ENCODE peak calls at places on chromosomes 5 and 9, in nine cellular contexts. C is astrocyte, H is AG10803, T is cardiac muscle cell, V is MCF 10A, Q is PC-9, W is A549, M is transverse colon, B is Calu3. E is an unnamed sample.

GRCh38 chr9:135565636-135566035 is 4.1 kb downstream of the PAEP start:
- DNase-seq in Q (no peak), T (no peak), M (no peak), B (no peak), W (no peak), C (no peak), H (no peak), V (no peak), E (no peak)

GRCh38 chr9:118533101-118533500 is 828.9 kb downstream of the TLR4 start:
- DNase-seq in V (peak), T (no peak), Q (no peak), H (peak), C (peak), W (no peak), M (no peak), B (no peak), E (no peak)

GRCh38 chr9:720239-720881 is 121.1 kb upstream of the DMRT1 start:
- DNase-seq in H (no peak), Q (no peak), C (no peak), W (no peak), M (no peak), B (no peak), T (no peak), V (no peak), E (no peak)

GRCh38 chr9:103992938-103993595 is 101.0 kb upstream of the SMC2 start:
- DNase-seq in M (no peak), C (no peak), B (no peak), W (no peak), V (peak), H (no peak), Q (no peak), T (no peak), E (no peak)

GRCh38 chr9:96554326-96554725 is 65.3 kb downstream of the CDC14B start:
- DNase-seq in M (no peak), W (no peak), T (no peak), V (no peak), C (peak), Q (no peak), B (no peak), H (peak), E (no peak)

GRCh38 chr9:88477300-88477751 is 57.7 kb upstream of the NXNL2 start:
- DNase-seq in C (peak), Q (peak), B (no peak), M (no peak), W (no peak), H (peak), V (peak), T (no peak), E (no peak)

GRCh38 chr5:127936439-127936972 is 147.1 kb upstream of the SLC12A2 start:
- DNase-seq in M (no peak), Q (peak), V (no peak), B (peak), W (no peak), H (no peak), C (no peak), T (no peak), E (no peak)

GRCh38 chr9:68416891-68417570 is 60.6 kb downstream of the PGM5 start:
- DNase-seq in C (no peak), B (peak), V (peak), H (peak), W (peak), M (no peak), T (peak), Q (no peak), E (no peak)

GRCh38 chr5:126138475-126139005 is 284.7 kb upstream of the GRAMD2B start:
- DNase-seq in H (peak), M (no peak), W (no peak), Q (no peak), T (peak), C (peak), B (peak), V (peak), E (no peak)

GRCh38 chr5:152142845-152143469 is 218.3 kb upstream of the GLRA1 start:
- DNase-seq in C (peak), M (peak), B (peak), H (peak), V (peak), W (peak), Q (no peak), T (peak), E (peak)

GRCh38 chr5:124951676-124952075 is 205.2 kb upstream of the ZNF608 start:
- DNase-seq in Q (no peak), T (no peak), B (no peak), M (peak), W (no peak), H (no peak), C (no peak), V (no peak), E (no peak)

GRCh38 chr9:136713555-136713949 is 1.2 kb downstream of the DIPK1B start:
- DNase-seq in C (no peak), M (no peak), H (no peak), B (no peak), W (no peak), T (no peak), V (no peak), Q (no peak), E (no peak)

GRCh38 chr5:321233-321725 is at the start of gene AHRR:
- DNase-seq in M (peak), W (peak), T (peak), C (peak), H (peak), V (peak), Q (no peak), B (peak), E (no peak)

GRCh38 chr5:89309268-89309667 is 426.3 kb upstream of the MEF2C start:
- DNase-seq in C (no peak), B (no peak), M (no peak), V (no peak), Q (no peak), T (no peak), H (no peak), W (no peak), E (no peak)

GRCh38 chr5:55540024-55540423 is 5.3 kb upstream of the PLPP1 start:
- DNase-seq in B (no peak), T (no peak), H (peak), V (no peak), C (peak), W (no peak), Q (peak), M (no peak), E (no peak)

GRCh38 chr5:143400541-143401252 is 2.8 kb downstream of the NR3C1 start:
- DNase-seq in Q (no peak), V (peak), C (peak), H (peak), W (peak), B (no peak), T (no peak), M (no peak), E (no peak)

GRCh38 chr5:124605516-124605915 is 140.9 kb downstream of the ZNF608 start:
- DNase-seq in Q (no peak), V (no peak), M (no peak), H (no peak), C (peak), B (no peak), T (no peak), W (no peak), E (no peak)

GRCh38 chr5:57539281-57539701 is 56.7 kb upstream of the ACTBL2 start:
- DNase-seq in B (no peak), Q (no peak), H (peak), V (no peak), M (no peak), W (no peak), T (no peak), C (peak), E (no peak)

GRCh38 chr9:78298046-78298511 is 1.2 kb downstream of the PSAT1 start:
- DNase-seq in H (no peak), B (no peak), T (peak), M (no peak), V (peak), C (no peak), Q (no peak), W (no peak), E (no peak)

GRCh38 chr5:33901176-33901575 is 9.4 kb upstream of the ADAMTS12 start:
- DNase-seq in T (no peak), M (no peak), V (no peak), Q (no peak), H (peak), C (no peak), W (no peak), B (no peak), E (no peak)

GRCh38 chr9:119218293-119218692 is 150.9 kb downstream of the BRINP1 start:
- DNase-seq in T (no peak), W (no peak), B (no peak), Q (no peak), H (no peak), M (no peak), C (no peak), V (no peak), E (no peak)

GRCh38 chr5:83764101-83764500 is 43.4 kb upstream of the HAPLN1 start:
- DNase-seq in C (peak), T (no peak), M (no peak), B (no peak), H (peak), Q (no peak), V (no peak), W (no peak), E (no peak)

GRCh38 chr5:132497488-132497997 is 7.0 kb upstream of the IRF1 start:
- DNase-seq in C (peak), T (peak), B (peak), M (peak), V (peak), Q (peak), W (peak), H (peak), E (peak)

GRCh38 chr5:100448250-100448649 is 86.9 kb upstream of the FAM174A start:
- DNase-seq in H (no peak), T (no peak), V (peak), Q (no peak), C (peak), M (no peak), W (no peak), B (no peak), E (no peak)

GRCh38 chr9:37437616-37438015 is 15.1 kb downstream of the GRHPR start:
- DNase-seq in B (no peak), T (no peak), V (no peak), M (no peak), C (no peak), Q (no peak), H (no peak), W (no peak), E (no peak)
- TF ChIP-seq CTCF in B (no peak), T (no peak), V (no peak), M (no peak), C (no peak), Q (no peak), H (no peak), W (no peak), E (no peak)

DNA sequence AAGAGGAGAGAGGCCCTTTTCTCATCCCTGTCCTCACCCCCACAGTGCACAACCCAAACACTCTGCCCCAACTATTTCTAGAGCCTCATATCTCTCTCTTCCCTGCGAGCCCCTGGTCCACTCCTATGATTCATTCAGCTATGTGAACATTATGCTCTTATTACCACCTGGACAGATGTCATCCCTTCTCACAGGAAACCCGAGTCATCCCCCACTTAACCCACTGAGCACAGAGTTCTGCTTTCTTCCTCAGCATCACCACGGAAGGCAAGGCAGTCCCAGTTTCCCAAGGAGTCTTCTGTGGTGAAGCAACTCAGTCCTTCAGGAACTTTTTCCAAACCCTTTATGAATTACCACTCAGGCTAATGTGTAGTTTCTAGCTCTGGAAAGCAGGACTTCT is 1.3 kb downstream of the DNAI1 start:
- DNase-seq in C (no peak), Q (no peak), H (no peak), B (no peak), W (no peak), T (no peak), M (no peak), V (no peak), E (no peak)
- TF ChIP-seq CTCF in C (no peak), Q (no peak), H (no peak), B (no peak), W (no peak), T (no peak), M (no peak), V (no peak), E (no peak)

GRCh38 chr9:113368960-113369582 is 7.7 kb downstream of the HDHD3 start:
- DNase-seq in B (no peak), Q (no peak), T (no peak), H (no peak), M (no peak), V (no peak), W (no peak), C (no peak), E (no peak)
- TF ChIP-seq CTCF in B (no peak), Q (no peak), T (no peak), H (no peak), M (no peak), V (no peak), W (no peak), C (no peak), E (no peak)

GRCh38 chr9:6584881-6585597 is 60.5 kb downstream of the GLDC start:
- DNase-seq in H (peak), C (peak), B (no peak), T (peak), M (no peak), Q (no peak), V (peak), W (peak), E (no peak)
- TF ChIP-seq CTCF in H (peak), C (peak), B (peak), T (peak), M (peak), Q (peak), V (peak), W (peak), E (peak)

DNA sequence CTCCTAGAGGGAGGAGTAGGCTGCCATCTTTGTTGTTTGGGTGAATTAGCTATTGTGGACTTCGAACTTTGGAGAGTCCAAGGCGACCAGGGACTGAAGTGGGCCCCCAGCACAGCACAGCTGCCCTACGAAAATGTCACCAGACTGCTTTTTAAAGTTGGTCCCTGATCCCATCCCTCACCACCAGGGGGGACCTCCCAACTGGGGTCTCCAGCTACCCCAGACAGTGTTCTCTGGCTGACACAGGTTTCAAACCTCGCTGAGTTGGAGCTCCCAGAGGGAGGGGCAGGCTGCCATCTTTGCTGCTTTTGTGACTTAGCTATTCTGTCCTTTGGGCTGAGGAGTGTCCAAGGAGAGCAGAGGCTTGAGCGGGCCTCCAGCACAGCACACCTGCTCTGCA is 45.7 kb upstream of the ADRB2 start:
- DNase-seq in V (no peak), M (no peak), B (no peak), W (no peak), C (no peak), T (no peak), Q (no peak), H (no peak), E (no peak)
- TF ChIP-seq CTCF in V (peak), M (no peak), B (peak), W (no peak), C (no peak), T (no peak), Q (no peak), H (no peak), E (no peak)

DNA sequence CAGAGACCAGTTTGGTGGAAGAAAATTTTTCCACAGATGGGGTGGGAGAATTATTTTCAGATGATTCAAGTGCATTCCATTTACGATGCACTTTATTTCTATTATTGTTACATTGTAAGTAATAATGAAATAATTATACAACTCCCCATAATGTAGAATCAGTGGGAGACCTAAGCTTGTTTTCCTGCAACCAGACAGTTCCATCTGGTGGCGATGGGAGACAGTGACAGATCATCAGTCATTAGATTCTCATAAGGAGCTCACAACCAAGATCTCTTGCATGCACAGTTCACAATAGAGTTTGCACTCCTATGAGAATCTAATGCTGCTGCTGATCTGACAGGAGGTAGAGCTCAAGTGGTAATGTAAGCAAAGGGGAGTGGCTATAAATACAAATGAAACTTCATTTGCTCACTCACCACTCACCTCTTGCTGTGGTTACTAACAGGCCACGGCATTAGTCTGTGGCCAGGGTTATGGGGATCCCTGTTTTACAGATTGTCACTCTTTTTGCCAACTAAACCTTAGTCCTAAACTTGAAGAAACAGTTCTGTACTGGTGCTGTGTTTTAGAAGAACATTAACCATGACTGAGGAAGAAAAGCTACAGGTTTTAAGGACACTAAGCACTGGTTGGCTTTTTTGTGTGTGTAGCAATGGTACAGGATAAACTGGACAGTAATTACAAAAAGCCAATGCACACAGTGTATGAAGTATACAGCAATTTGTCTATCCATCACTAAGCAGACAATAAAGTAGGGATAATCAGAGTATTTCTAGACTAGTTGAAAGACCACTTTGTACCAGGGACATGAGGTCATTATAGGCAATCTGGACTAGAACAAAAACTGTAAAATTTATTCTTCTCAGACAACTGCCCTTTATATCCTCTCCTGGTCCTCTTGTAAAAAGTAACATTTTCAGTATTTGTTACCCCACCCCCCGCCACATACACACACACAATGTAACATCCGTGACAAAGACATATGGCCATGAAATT is 9.9 kb downstream of the TMEM232 start:
- DNase-seq in M (no peak), H (no peak), B (no peak), V (no peak), Q (no peak), T (no peak), W (peak), C (no peak), E (no peak)
- TF ChIP-seq CTCF in M (no peak), H (peak), B (no peak), V (no peak), Q (peak), T (no peak), W (no peak), C (no peak), E (no peak)

GRCh38 chr5:53091304-53091703 is 18.3 kb downstream of the MOCS2 start:
- DNase-seq in B (no peak), W (no peak), Q (no peak), M (no peak), V (peak), C (peak), T (no peak), H (peak), E (no peak)
- TF ChIP-seq CTCF in B (no peak), W (peak), Q (no peak), M (no peak), V (no peak), C (peak), T (no peak), H (peak), E (no peak)

GRCh38 chr9:29208670-29209069 is 1635.4 kb upstream of the C9orf72 start:
- DNase-seq in V (peak), M (no peak), W (peak), H (no peak), C (no peak), Q (no peak), B (no peak), T (no peak), E (no peak)

GRCh38 chr9:29211003-29211584 is 1637.8 kb upstream of the C9orf72 start:
- DNase-seq in Q (no peak), M (no peak), H (no peak), W (no peak), C (no peak), T (no peak), V (no peak), B (no peak), E (no peak)

GRCh38 chr9:29211681-29212589 is 1638.7 kb upstream of the C9orf72 start:
- DNase-seq in Q (no peak), B (peak), M (peak), C (no peak), T (peak), H (peak), V (peak), W (peak), E (peak)

GRCh38 chr9:29212590-29213373 is 1639.5 kb upstream of the C9orf72 start:
- DNase-seq in C (no peak), W (peak), V (peak), Q (no peak), B (peak), H (no peak), M (no peak), T (peak), E (no peak)

GRCh38 chr9:29209748-29210276 is 1636.5 kb upstream of the C9orf72 start:
- DNase-seq in C (no peak), H (no peak), M (no peak), W (no peak), B (no peak), V (no peak), Q (no peak), T (no peak), E (no peak)
- TF ChIP-seq CTCF in C (no peak), H (no peak), M (no peak), W (no peak), B (no peak), V (no peak), Q (no peak), T (no peak), E (no peak)

GRCh38 chr9:130432362-130432761 is 12.4 kb upstream of the ASS1 start:
- DNase-seq in C (no peak), V (peak), W (no peak), T (no peak), H (no peak), M (no peak), Q (no peak), B (no peak), E (no peak)
- TF ChIP-seq CTCF in C (no peak), V (peak), W (no peak), T (no peak), H (no peak), M (peak), Q (no peak), B (no peak), E (no peak)